ENCODE peak calls at places on chromosomes 7 and 10, in seven cellular contexts. One of them, this sample, is unnamed.

GRCh38 chr7:150388709-150389531 is 9.8 kb downstream of the ZNF775 start:
- DNase-seq in upper lobe of right lung: peak
- DNase-seq in fibroblast of lung: peak
- DNase-seq in Peyer's patch: no peak
- DNase-seq in endothelial cell: no peak
- DNase-seq in epithelial cell of esophagus: peak
- DNase-seq in GM06990: no peak
- DNase-seq in this sample: no peak

GRCh38 chr7:155506854-155507337 is 39.5 kb downstream of the CNPY1 start:
- DNase-seq in GM06990: no peak
- DNase-seq in upper lobe of right lung: no peak
- DNase-seq in epithelial cell of esophagus: peak
- DNase-seq in endothelial cell: no peak
- DNase-seq in Peyer's patch: no peak
- DNase-seq in fibroblast of lung: no peak
- DNase-seq in this sample: no peak

GRCh38 chr10:77889277-77889903 is 37.2 kb downstream of the DLG5 start:
- DNase-seq in Peyer's patch: no peak
- DNase-seq in endothelial cell: no peak
- DNase-seq in upper lobe of right lung: peak
- DNase-seq in GM06990: no peak
- DNase-seq in fibroblast of lung: no peak
- DNase-seq in epithelial cell of esophagus: peak
- DNase-seq in this sample: no peak

GRCh38 chr7:117470777-117471176 is 9.0 kb upstream of the CFTR start:
- DNase-seq in endothelial cell: no peak
- DNase-seq in Peyer's patch: no peak
- DNase-seq in fibroblast of lung: no peak
- DNase-seq in upper lobe of right lung: no peak
- DNase-seq in epithelial cell of esophagus: no peak
- DNase-seq in GM06990: peak
- DNase-seq in this sample: no peak

GRCh38 chr10:111200505-111201186 is 123.8 kb downstream of the ADRA2A start:
- DNase-seq in Peyer's patch: no peak
- DNase-seq in upper lobe of right lung: no peak
- DNase-seq in fibroblast of lung: no peak
- DNase-seq in endothelial cell: no peak
- DNase-seq in GM06990: no peak
- DNase-seq in epithelial cell of esophagus: no peak
- DNase-seq in this sample: no peak

GRCh38 chr7:17205850-17206353 is 92.5 kb upstream of the AHR start:
- DNase-seq in epithelial cell of esophagus: no peak
- DNase-seq in endothelial cell: no peak
- DNase-seq in GM06990: no peak
- DNase-seq in fibroblast of lung: no peak
- DNase-seq in Peyer's patch: no peak
- DNase-seq in upper lobe of right lung: no peak
- DNase-seq in this sample: no peak

GRCh38 chr7:16841681-16842080 is 36.9 kb upstream of the AGR2 start:
- DNase-seq in GM06990: no peak
- DNase-seq in epithelial cell of esophagus: peak
- DNase-seq in upper lobe of right lung: no peak
- DNase-seq in fibroblast of lung: peak
- DNase-seq in endothelial cell: no peak
- DNase-seq in Peyer's patch: no peak
- DNase-seq in this sample: peak

GRCh38 chr7:131164025-131164899 is 163.4 kb upstream of the MKLN1 start:
- DNase-seq in upper lobe of right lung: no peak
- DNase-seq in GM06990: no peak
- DNase-seq in fibroblast of lung: peak
- DNase-seq in Peyer's patch: no peak
- DNase-seq in endothelial cell: no peak
- DNase-seq in epithelial cell of esophagus: peak
- DNase-seq in this sample: peak

GRCh38 chr7:47580811-47581331 is 1.0 kb downstream of the TNS3 start:
- DNase-seq in Peyer's patch: no peak
- DNase-seq in upper lobe of right lung: no peak
- DNase-seq in endothelial cell: no peak
- DNase-seq in epithelial cell of esophagus: no peak
- DNase-seq in fibroblast of lung: no peak
- DNase-seq in GM06990: no peak
- DNase-seq in this sample: no peak

GRCh38 chr10:14686356-14686755 is 88.3 kb downstream of the FAM107B start:
- DNase-seq in endothelial cell: no peak
- DNase-seq in fibroblast of lung: peak
- DNase-seq in upper lobe of right lung: no peak
- DNase-seq in Peyer's patch: no peak
- DNase-seq in GM06990: no peak
- DNase-seq in epithelial cell of esophagus: peak
- DNase-seq in this sample: peak

GRCh38 chr10:22607261-22607660 is 107.1 kb downstream of the PIP4K2A start:
- DNase-seq in endothelial cell: no peak
- DNase-seq in fibroblast of lung: no peak
- DNase-seq in GM06990: no peak
- DNase-seq in upper lobe of right lung: no peak
- DNase-seq in epithelial cell of esophagus: no peak
- DNase-seq in Peyer's patch: no peak
- DNase-seq in this sample: no peak

GRCh38 chr10:51892965-51893658 is 193.7 kb upstream of the CSTF2T start:
- DNase-seq in epithelial cell of esophagus: peak
- DNase-seq in upper lobe of right lung: no peak
- DNase-seq in fibroblast of lung: no peak
- DNase-seq in endothelial cell: peak
- DNase-seq in Peyer's patch: no peak
- DNase-seq in GM06990: no peak
- DNase-seq in this sample: no peak

DNA sequence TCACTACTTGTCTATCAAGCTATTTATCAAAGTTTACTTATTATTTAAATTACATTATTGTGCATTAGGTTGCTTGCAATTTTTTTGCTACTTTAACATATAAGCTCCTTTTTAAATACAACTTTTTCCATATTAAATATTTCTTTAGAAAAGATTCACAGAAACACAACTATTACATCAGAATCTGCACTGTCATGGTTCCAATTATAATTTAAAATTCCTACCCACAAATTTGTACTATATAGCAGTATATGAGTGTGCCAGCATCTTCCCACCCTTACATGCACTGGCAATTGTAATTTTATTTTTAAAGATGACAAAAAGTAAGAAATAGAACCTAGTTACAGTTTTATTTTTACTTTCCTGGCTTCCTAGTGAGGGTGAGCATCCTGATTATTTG is 15.8 kb downstream of the MINDY3 start:
- DNase-seq in fibroblast of lung: no peak
- DNase-seq in Peyer's patch: no peak
- DNase-seq in endothelial cell: no peak
- DNase-seq in GM06990: no peak
- DNase-seq in upper lobe of right lung: no peak
- DNase-seq in epithelial cell of esophagus: no peak
- DNase-seq in this sample: no peak
- TF ChIP-seq CTCF in fibroblast of lung: no peak
- TF ChIP-seq CTCF in Peyer's patch: no peak
- TF ChIP-seq CTCF in endothelial cell: no peak
- TF ChIP-seq CTCF in GM06990: no peak
- TF ChIP-seq CTCF in upper lobe of right lung: no peak
- TF ChIP-seq CTCF in epithelial cell of esophagus: no peak
- TF ChIP-seq CTCF in this sample: no peak

GRCh38 chr7:68429376-68430117 is 1168.7 kb upstream of the AUTS2 start:
- DNase-seq in upper lobe of right lung: no peak
- DNase-seq in Peyer's patch: no peak
- DNase-seq in epithelial cell of esophagus: no peak
- DNase-seq in fibroblast of lung: no peak
- DNase-seq in GM06990: no peak
- DNase-seq in endothelial cell: no peak
- DNase-seq in this sample: no peak

GRCh38 chr7:68421712-68422111 is 1176.6 kb upstream of the AUTS2 start:
- DNase-seq in GM06990: no peak
- DNase-seq in Peyer's patch: no peak
- DNase-seq in upper lobe of right lung: no peak
- DNase-seq in endothelial cell: no peak
- DNase-seq in fibroblast of lung: no peak
- DNase-seq in epithelial cell of esophagus: no peak
- DNase-seq in this sample: no peak

GRCh38 chr7:68420342-68420750 is 1177.9 kb upstream of the AUTS2 start:
- DNase-seq in fibroblast of lung: no peak
- DNase-seq in upper lobe of right lung: no peak
- DNase-seq in epithelial cell of esophagus: no peak
- DNase-seq in endothelial cell: no peak
- DNase-seq in Peyer's patch: no peak
- DNase-seq in GM06990: no peak
- DNase-seq in this sample: no peak

GRCh38 chr7:68424643-68425297 is 1173.5 kb upstream of the AUTS2 start:
- DNase-seq in fibroblast of lung: no peak
- DNase-seq in upper lobe of right lung: no peak
- DNase-seq in epithelial cell of esophagus: no peak
- DNase-seq in GM06990: no peak
- DNase-seq in endothelial cell: no peak
- DNase-seq in Peyer's patch: no peak
- DNase-seq in this sample: no peak

GRCh38 chr7:68425377-68425776 is 1172.9 kb upstream of the AUTS2 start:
- DNase-seq in endothelial cell: no peak
- DNase-seq in epithelial cell of esophagus: no peak
- DNase-seq in Peyer's patch: no peak
- DNase-seq in fibroblast of lung: no peak
- DNase-seq in upper lobe of right lung: no peak
- DNase-seq in GM06990: no peak
- DNase-seq in this sample: no peak
- TF ChIP-seq CTCF in endothelial cell: no peak
- TF ChIP-seq CTCF in epithelial cell of esophagus: no peak
- TF ChIP-seq CTCF in Peyer's patch: peak
- TF ChIP-seq CTCF in fibroblast of lung: no peak
- TF ChIP-seq CTCF in upper lobe of right lung: no peak
- TF ChIP-seq CTCF in GM06990: no peak
- TF ChIP-seq CTCF in this sample: peak

DNA sequence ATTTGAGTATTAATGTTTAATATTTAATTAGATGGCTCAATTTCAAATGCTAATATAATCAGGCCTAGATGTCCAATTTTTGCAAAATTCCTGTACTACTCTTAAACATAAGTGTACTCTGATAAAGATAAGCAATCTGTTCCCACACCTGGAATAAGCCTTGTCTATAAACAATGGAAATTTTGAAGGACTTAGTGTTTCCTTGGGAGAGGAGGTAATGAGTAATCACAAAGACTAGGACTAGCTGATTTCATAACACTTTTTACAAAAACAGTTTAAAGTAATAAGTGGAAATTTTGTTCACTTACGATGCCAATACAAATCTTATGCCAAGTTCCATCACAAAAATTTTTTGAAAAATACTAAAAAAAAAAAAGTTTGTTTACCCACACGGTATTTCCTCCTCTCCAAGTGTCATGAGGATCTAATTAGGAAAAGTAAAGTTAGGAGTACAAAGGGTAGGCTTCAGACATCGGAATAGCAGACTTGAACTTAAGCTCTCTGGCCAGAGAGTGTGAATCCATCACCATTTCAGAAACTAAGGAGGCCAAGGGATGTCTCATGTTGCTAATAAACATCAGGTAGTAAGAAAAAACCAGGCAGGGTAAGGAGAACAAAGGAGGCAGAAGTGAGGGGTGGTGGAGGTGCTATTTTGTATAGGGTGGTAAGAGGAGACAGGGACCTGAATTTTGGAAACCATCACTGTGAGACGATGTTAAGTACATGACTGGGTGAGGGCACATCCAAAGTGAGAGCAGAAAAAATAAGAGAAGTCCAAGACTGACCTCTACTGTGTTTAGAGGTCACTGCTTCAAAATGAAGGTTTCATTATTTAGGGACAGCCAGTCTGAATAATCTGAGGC is 61.3 kb downstream of the RAPGEF5 start:
- DNase-seq in Peyer's patch: no peak
- DNase-seq in fibroblast of lung: no peak
- DNase-seq in epithelial cell of esophagus: peak
- DNase-seq in upper lobe of right lung: no peak
- DNase-seq in endothelial cell: no peak
- DNase-seq in GM06990: no peak
- DNase-seq in this sample: no peak
- TF ChIP-seq CTCF in Peyer's patch: no peak
- TF ChIP-seq CTCF in fibroblast of lung: peak
- TF ChIP-seq CTCF in epithelial cell of esophagus: no peak
- TF ChIP-seq CTCF in upper lobe of right lung: peak
- TF ChIP-seq CTCF in endothelial cell: no peak
- TF ChIP-seq CTCF in GM06990: no peak
- TF ChIP-seq CTCF in this sample: peak

GRCh38 chr7:876077-876971 is at the start of gene GET4:
- DNase-seq in Peyer's patch: peak
- DNase-seq in GM06990: peak
- DNase-seq in endothelial cell: peak
- DNase-seq in fibroblast of lung: peak
- DNase-seq in epithelial cell of esophagus: peak
- DNase-seq in upper lobe of right lung: peak
- DNase-seq in this sample: peak
- TF ChIP-seq CTCF in Peyer's patch: peak
- TF ChIP-seq CTCF in GM06990: peak
- TF ChIP-seq CTCF in endothelial cell: no peak
- TF ChIP-seq CTCF in fibroblast of lung: no peak
- TF ChIP-seq CTCF in epithelial cell of esophagus: no peak
- TF ChIP-seq CTCF in upper lobe of right lung: peak
- TF ChIP-seq CTCF in this sample: peak

GRCh38 chr10:67476201-67476600 is 219.8 kb downstream of the CTNNA3 start:
- DNase-seq in epithelial cell of esophagus: no peak
- DNase-seq in GM06990: no peak
- DNase-seq in fibroblast of lung: no peak
- DNase-seq in endothelial cell: no peak
- DNase-seq in Peyer's patch: no peak
- DNase-seq in upper lobe of right lung: no peak
- DNase-seq in this sample: no peak
- TF ChIP-seq CTCF in epithelial cell of esophagus: no peak
- TF ChIP-seq CTCF in GM06990: peak
- TF ChIP-seq CTCF in fibroblast of lung: no peak
- TF ChIP-seq CTCF in endothelial cell: no peak
- TF ChIP-seq CTCF in Peyer's patch: peak
- TF ChIP-seq CTCF in upper lobe of right lung: no peak
- TF ChIP-seq CTCF in this sample: no peak

GRCh38 chr7:35593896-35594295 is 101.0 kb downstream of the HERPUD2 start:
- DNase-seq in GM06990: no peak
- DNase-seq in Peyer's patch: no peak
- DNase-seq in endothelial cell: peak
- DNase-seq in fibroblast of lung: no peak
- DNase-seq in upper lobe of right lung: no peak
- DNase-seq in epithelial cell of esophagus: no peak
- DNase-seq in this sample: no peak
- TF ChIP-seq CTCF in GM06990: peak
- TF ChIP-seq CTCF in Peyer's patch: no peak
- TF ChIP-seq CTCF in endothelial cell: peak
- TF ChIP-seq CTCF in fibroblast of lung: no peak
- TF ChIP-seq CTCF in upper lobe of right lung: peak
- TF ChIP-seq CTCF in epithelial cell of esophagus: no peak
- TF ChIP-seq CTCF in this sample: peak

This sample was measured in AG09309.